ENCODE peak calls at places on chromosomes 5 and 9, in four cellular contexts. R is SIG-M5, H is NAMALWA, K is DMS 273 treated with DMSO at 0.1 percent for 48 hours. U is an unnamed sample.

GRCh38 chr5:159906957-159907356 is 9.3 kb upstream of the ADRA1B start:
- DNase-seq in R (no peak), H (no peak), K (no peak), U (no peak)

GRCh38 chr5:180795771-180796313 is 6.8 kb downstream of the MGAT1 start:
- DNase-seq in R (no peak), H (no peak), K (no peak), U (no peak)

GRCh38 chr5:16617272-16617973 is 626 bp upstream of the RETREG1 start:
- DNase-seq in R (no peak), H (no peak), K (no peak), U (no peak)

GRCh38 chr5:169112016-169112415 is 188.9 kb downstream of the SLIT3 start:
- DNase-seq in R (no peak), H (no peak), K (no peak), U (no peak)

GRCh38 chr5:142697356-142697807 is 11.5 kb upstream of the FGF1 start:
- DNase-seq in R (no peak), H (no peak), K (no peak), U (no peak)

GRCh38 chr5:93582677-93583524 is at the start of gene NR2F1:
- DNase-seq in R (no peak), H (peak), K (peak), U (peak)

GRCh38 chr9:4167040-4167671 is 132.7 kb downstream of the GLIS3 start:
- DNase-seq in R (no peak), H (no peak), K (no peak), U (no peak)

GRCh38 chr9:91682806-91683205 is 259.2 kb upstream of the NFIL3 start:
- DNase-seq in R (no peak), H (no peak), K (no peak), U (no peak)

GRCh38 chr5:42943931-42944631 is 96.0 kb downstream of the ANXA2R start:
- DNase-seq in R (no peak), H (no peak), K (no peak), U (no peak)

GRCh38 chr9:35746583-35746982 is 2.4 kb downstream of the GBA2 start:
- DNase-seq in R (no peak), H (no peak), K (no peak), U (no peak)

GRCh38 chr5:86757824-86758223 is 140.1 kb downstream of the COX7C start:
- DNase-seq in R (no peak), H (no peak), K (peak), U (peak)

GRCh38 chr9:107144475-107144874 is 138.6 kb upstream of the RAD23B start:
- DNase-seq in R (no peak), H (no peak), K (no peak), U (no peak)

GRCh38 chr5:73135429-73136276 is 15.3 kb downstream of the TMEM171 start:
- DNase-seq in R (no peak), H (peak), K (no peak), U (no peak)

U was measured in astrocyte of the cerebellum.